ENCODE peak calls at places on chromosomes 7 and 10, in eight cellular contexts. Z, X, B, Y, F, U, Q and K are unnamed samples.

GRCh38 chr7:151454932-151455530 is 15.1 kb upstream of the CRYGN start:
- DNase-seq in Z (no peak), X (no peak), B (no peak), Y (no peak), F (no peak), U (no peak), Q (no peak), K (no peak)

GRCh38 chr7:30327813-30328212 is 43.4 kb downstream of the ZNRF2 start:
- DNase-seq in Z (no peak), X (no peak), B (no peak), Y (peak; percentile 49), F (no peak), U (no peak), Q (no peak), K (peak; percentile 65)

GRCh38 chr7:80189638-80190037 is 55.0 kb downstream of the GNAI1 start:
- DNase-seq in Z (no peak), X (no peak), B (no peak), Y (no peak), F (no peak), U (no peak), Q (no peak), K (no peak)

GRCh38 chr10:131174211-131174565 is 137.3 kb downstream of the TCERG1L start:
- DNase-seq in Z (no peak), X (no peak), B (no peak), Y (no peak), F (no peak), U (no peak), Q (no peak), K (no peak)

GRCh38 chr10:97254694-97255093 is 37.7 kb downstream of the ARHGAP19 start:
- DNase-seq in Z (no peak), X (no peak), B (no peak), Y (no peak), F (no peak), U (no peak), Q (no peak), K (no peak)

GRCh38 chr7:128017880-128018845 is 13.1 kb downstream of the LRRC4 start:
- DNase-seq in Z (peak; percentile 50), X (no peak), B (no peak), Y (peak; percentile 68), F (no peak), U (no peak), Q (no peak), K (peak; percentile 92)

GRCh38 chr7:155090647-155091046 is 20.5 kb downstream of the HTR5A start:
- DNase-seq in Z (no peak), X (no peak), B (no peak), Y (no peak), F (no peak), U (no peak), Q (no peak), K (peak; percentile 27)

GRCh38 chr10:132710746-132711617 is 75.0 kb downstream of the NKX6-2 start:
- DNase-seq in Z (no peak), X (no peak), B (no peak), Y (no peak), F (no peak), U (no peak), Q (peak; percentile 8), K (no peak)

GRCh38 chr10:108439397-108439796 is 1274.9 kb upstream of the SORCS1 start:
- DNase-seq in Z (no peak), X (no peak), B (no peak), Y (no peak), F (no peak), U (no peak), Q (no peak), K (no peak)

GRCh38 chr10:124213471-124213870 is 120.1 kb upstream of the CHST15 start:
- DNase-seq in Z (no peak), X (peak; percentile 36), B (no peak), Y (no peak), F (no peak), U (no peak), Q (no peak), K (peak; percentile 55)

GRCh38 chr10:30629653-30630052 is at the start of gene LYZL2:
- DNase-seq in Z (no peak), X (no peak), B (no peak), Y (no peak), F (no peak), U (no peak), Q (no peak), K (no peak)

GRCh38 chr10:115857856-115858255 is 415.1 kb downstream of the GFRA1 start:
- DNase-seq in Z (no peak), X (peak; percentile 15), B (no peak), Y (peak; percentile 26), F (no peak), U (no peak), Q (no peak), K (peak; percentile 45)

GRCh38 chr7:16278167-16278787 is 143.1 kb downstream of the CRPPA start:
- DNase-seq in Z (no peak), X (no peak), B (peak; percentile 31), Y (no peak), F (no peak), U (no peak), Q (no peak), K (no peak)

GRCh38 chr7:23422904-23423303 is 47.4 kb downstream of the IGF2BP3 start:
- DNase-seq in Z (peak; percentile 39), X (no peak), B (no peak), Y (no peak), F (no peak), U (no peak), Q (no peak), K (no peak)

GRCh38 chr7:153475240-153475639 is 577.0 kb upstream of the DPP6 start:
- DNase-seq in Z (no peak), X (no peak), B (no peak), Y (no peak), F (no peak), U (no peak), Q (no peak), K (no peak)

GRCh38 chr10:99395750-99396445 is 34.5 kb downstream of the GOT1 start:
- DNase-seq in Z (no peak), X (peak; percentile 61), B (peak; percentile 87), Y (peak; percentile 83), F (no peak), U (no peak), Q (no peak), K (peak; percentile 87)

GRCh38 chr7:100859856-100860255 is 7.3 kb upstream of the TRIP6 start:
- DNase-seq in Z (no peak), X (no peak), B (no peak), Y (no peak), F (no peak), U (no peak), Q (no peak), K (no peak)

GRCh38 chr10:128525936-128526335 is 399.7 kb upstream of the MKI67 start:
- DNase-seq in Z (no peak), X (no peak), B (no peak), Y (no peak), F (no peak), U (no peak), Q (no peak), K (no peak)
- H3K4me3 ChIP-seq in Z (no peak overlapping the region), X (no peak overlapping the region), B (no peak overlapping the region), Y (no peak overlapping the region), F (no peak overlapping the region), U (no peak overlapping the region), Q (no peak overlapping the region), K (no peak overlapping the region)

GRCh38 chr7:107933386-107934013 is 42.5 kb downstream of the DLD start:
- DNase-seq in Z (no peak), X (no peak), B (no peak), Y (no peak), F (no peak), U (no peak), Q (no peak), K (no peak)

GRCh38 chr7:107934991-107935770 is 44.2 kb downstream of the DLD start:
- DNase-seq in Z (no peak), X (no peak), B (peak; percentile 52), Y (peak; percentile 91), F (no peak), U (no peak), Q (no peak), K (no peak)

GRCh38 chr7:107936312-107936711 is 45.3 kb downstream of the DLD start:
- DNase-seq in Z (no peak), X (no peak), B (no peak), Y (no peak), F (no peak), U (no peak), Q (no peak), K (no peak)

GRCh38 chr7:107932851-107933250 is 41.9 kb downstream of the DLD start:
- DNase-seq in Z (no peak), X (no peak), B (no peak), Y (no peak), F (no peak), U (no peak), Q (no peak), K (no peak)

GRCh38 chr7:107931740-107932515 is 40.9 kb downstream of the DLD start:
- DNase-seq in Z (peak; percentile 28), X (no peak), B (no peak), Y (no peak), F (no peak), U (no peak), Q (no peak), K (no peak)
- H3K36me3 ChIP-seq in Z (no peaks in the 10 kb centered on the region), X (peaks cover 12% of the 10 kb centered on the region), B (peaks cover 91% of the 10 kb centered on the region), Y (peaks cover 91% of the 10 kb centered on the region), F (no peaks in the 10 kb centered on the region), U (no peaks in the 10 kb centered on the region), Q (peaks cover 99% of the 10 kb centered on the region), K (peaks cover 11% of the 10 kb centered on the region)

DNA sequence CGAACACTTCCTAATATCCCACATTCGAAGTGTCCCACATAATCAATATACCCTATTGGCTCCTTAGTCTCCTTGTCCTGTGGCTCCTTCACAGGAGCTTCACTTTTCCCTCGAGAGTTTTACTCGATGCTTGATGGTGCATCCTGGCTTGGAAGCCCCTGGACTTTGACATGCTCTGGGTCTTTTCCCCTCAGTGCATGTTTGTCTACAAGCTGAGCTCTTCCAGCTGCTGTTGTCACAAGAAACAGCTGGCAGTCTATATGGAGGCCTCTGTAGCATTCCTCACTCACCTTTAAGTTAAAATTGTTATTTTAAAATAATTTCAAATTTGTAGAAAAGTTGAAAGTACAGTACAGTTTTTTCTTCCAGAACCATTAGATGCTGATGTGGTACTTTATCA is 27.1 kb downstream of the ST7 start:
- DNase-seq in Z (no peak), X (no peak), B (no peak), Y (no peak), F (no peak), U (no peak), Q (no peak), K (no peak)
- TF ChIP-seq CTCF in Z (no peak), X (no peak), B (no peak), Y (no peak), F (no peak), U (no peak), Q (no peak), K (no peak)

DNA sequence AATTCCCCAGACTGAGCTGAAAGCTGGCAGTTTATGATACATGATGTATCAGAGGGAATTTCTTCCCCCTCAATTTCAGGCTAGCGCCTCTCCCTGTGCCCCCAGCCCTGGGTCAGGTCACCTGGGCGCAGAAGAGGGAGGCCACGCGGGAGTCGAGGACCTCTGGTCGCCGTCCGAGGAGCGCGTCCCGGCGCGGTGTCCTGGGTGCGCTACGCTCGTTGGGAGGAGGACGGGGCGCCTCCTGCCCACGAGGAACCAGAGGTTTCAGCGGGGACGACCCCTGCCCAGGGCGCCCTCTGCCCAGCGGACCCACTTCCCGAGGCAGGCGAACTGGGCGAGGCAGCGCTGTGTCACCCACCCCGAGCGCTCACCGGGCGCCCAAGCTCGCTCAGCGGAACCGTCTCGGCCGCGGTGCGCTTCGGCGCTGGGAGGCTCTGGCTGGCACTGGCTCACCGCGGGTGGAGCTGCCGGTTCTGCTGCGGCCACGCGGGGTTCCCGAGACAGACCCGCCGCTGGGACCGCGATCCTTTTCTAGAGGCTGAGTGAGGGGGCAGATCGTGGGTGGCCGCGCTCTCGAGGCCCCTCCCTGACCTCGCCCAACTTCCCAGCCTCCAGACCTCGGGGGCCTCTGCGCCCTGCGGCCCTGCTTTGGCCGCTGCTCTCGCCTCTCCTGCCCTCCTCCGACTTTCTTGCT is at the start of gene FAM237B:
- DNase-seq in Z (no peak), X (no peak), B (peak; percentile 86), Y (peak; percentile 31), F (no peak), U (no peak), Q (no peak), K (no peak)
- H3K4me3 ChIP-seq in Z (no peak within 1 kb of the TSS), X (peak within 1 kb of the TSS; percentile 29), B (peak within 1 kb of the TSS; percentile 59), Y (peak within 1 kb of the TSS; percentile 43), F (peak within 1 kb of the TSS; percentile 39), U (peak within 1 kb of the TSS; percentile 20), Q (peak within 1 kb of the TSS; percentile 20), K (peak within 1 kb of the TSS; percentile 14)